ENCODE peak calls at places on chromosomes 11 and 22, in six cellular contexts. O is activated naive CD4-positive, alpha-beta T cell; N is NCI-H1694; Q is activated T-cell treated with anti-CD3 and anti-CD28 coated beads for 1 hour; G is stimulated activated CD4-positive, alpha-beta T cell treated with anti-CD3 and anti-CD28 coated beads, Interleukin-1b, Interleukin-23, amount 100 ng/mL, for 24 hours; L is GM18507. R is an unnamed sample.

GRCh38 chr11:6755303-6755952 is 16.3 kb downstream of the OR2AG2 start:
- DNase-seq in O (no peak), N (no peak), Q (peak; percentile 20), G (no peak), L (no peak), R (peak; percentile 35)

GRCh38 chr11:8699903-8700302 is 17.3 kb downstream of the RPL27A start:
- DNase-seq in O (no peak), N (no peak), Q (no peak), G (no peak), L (no peak), R (peak; percentile 74)

GRCh38 chr11:112605093-112605666 is 344.5 kb upstream of the PLET1 start:
- DNase-seq in O (no peak), N (no peak), Q (no peak), G (no peak), L (no peak), R (no peak)

GRCh38 chr22:42676059-42676607 is 26.9 kb upstream of the CYB5R3 start:
- DNase-seq in O (no peak), N (no peak), Q (no peak), G (no peak), L (no peak), R (no peak)

GRCh38 chr11:72328366-72329224 is 84.6 kb upstream of the PHOX2A start:
- DNase-seq in O (no peak), N (no peak), Q (no peak), G (no peak), L (no peak), R (no peak)

GRCh38 chr22:49237279-49237678 is 590.4 kb downstream of the BRD1 start:
- DNase-seq in O (no peak), N (no peak), Q (no peak), G (no peak), L (no peak), R (no peak)

GRCh38 chr22:48492371-48493320 is 1335.0 kb downstream of the BRD1 start:
- DNase-seq in O (no peak), N (peak; percentile 75), Q (no peak), G (peak; percentile 5), L (peak; percentile 64), R (peak; percentile 72)

GRCh38 chr11:116828632-116829524 is 829 bp upstream of the APOC3 start:
- DNase-seq in O (no peak), N (no peak), Q (no peak), G (no peak), L (no peak), R (no peak)

GRCh38 chr11:8577791-8578581 is 16.0 kb downstream of the STK33 start:
- DNase-seq in O (no peak), N (no peak), Q (no peak), G (no peak), L (no peak), R (no peak)

GRCh38 chr11:118514103-118514502 is 13.2 kb upstream of the TTC36 start:
- DNase-seq in O (no peak), N (no peak), Q (no peak), G (no peak), L (no peak), R (no peak)

GRCh38 chr11:99584822-99585221 is 564.1 kb downstream of the CNTN5 start:
- DNase-seq in O (no peak), N (no peak), Q (no peak), G (no peak), L (no peak), R (no peak)

GRCh38 chr22:45867118-45867905 is 109.7 kb downstream of the WNT7B start:
- DNase-seq in O (no peak), N (no peak), Q (no peak), G (no peak), L (no peak), R (no peak)

GRCh38 chr11:30573951-30574350 is 12.2 kb downstream of the MPPED2 start:
- DNase-seq in O (no peak), N (no peak), Q (no peak), G (no peak), L (no peak), R (peak; percentile 56)

GRCh38 chr11:88377151-88377550 is 39.6 kb upstream of the CTSC start:
- DNase-seq in O (no peak), N (no peak), Q (no peak), G (no peak), L (no peak), R (no peak)

GRCh38 chr11:8790964-8791363 is 108.4 kb downstream of the RPL27A start:
- DNase-seq in O (no peak), N (no peak), Q (no peak), G (no peak), L (no peak), R (no peak)